ENCODE peak calls at places on chromosomes 3 and 15, in five cellular contexts. R is neuronal stem cell, C is H9, G is H1, P is mesenchymal stem cell. S is an unnamed sample.

GRCh38 chr15:75929799-75930565 is 26.3 kb downstream of the FBXO22 start:
- DNase-seq in R (no peak), C (no peak), G (no peak), P (no peak), S (no peak)

GRCh38 chr15:74203914-74204431 is 1.4 kb upstream of the STRA6 start:
- DNase-seq in R (no peak), C (peak; percentile 69), G (no peak), P (peak; percentile 77), S (no peak)

GRCh38 chr15:69146724-69147435 is 13.6 kb upstream of the GLCE start:
- DNase-seq in R (no peak), C (no peak), G (no peak), P (no peak), S (peak; percentile 68)

GRCh38 chr3:143536817-143537535 is 311.3 kb downstream of the SLC9A9 start:
- DNase-seq in R (no peak), C (no peak), G (no peak), P (no peak), S (no peak)

GRCh38 chr3:112699436-112699978 is 58.6 kb upstream of the CCDC80 start:
- DNase-seq in R (no peak), C (no peak), G (no peak), P (peak; percentile 28), S (peak; percentile 11)

GRCh38 chr15:84747423-84748273 is 744 bp upstream of the ZNF592 start:
- DNase-seq in R (peak; percentile 62), C (peak; percentile 82), G (no peak), P (peak; percentile 82), S (peak; percentile 66)

GRCh38 chr3:34008191-34008590 is 209.8 kb downstream of the PDCD6IP start:
- DNase-seq in R (no peak), C (peak; percentile 39), G (peak; percentile 43), P (peak; percentile 41), S (no peak)

GRCh38 chr3:66393486-66394260 is 107.1 kb downstream of the LRIG1 start:
- DNase-seq in R (no peak), C (no peak), G (no peak), P (peak; percentile 39), S (no peak)

GRCh38 chr15:58748787-58749531 is 548 bp downstream of the ADAM10 start:
- DNase-seq in R (peak; percentile 62), C (peak; percentile 47), G (no peak), P (peak; percentile 52), S (peak; percentile 59)

GRCh38 chr3:71066849-71067261 is 516.7 kb downstream of the FOXP1 start:
- DNase-seq in R (no peak), C (no peak), G (no peak), P (peak; percentile 82), S (no peak)

GRCh38 chr3:186772886-186773417 is 10.4 kb upstream of the EIF4A2 start:
- DNase-seq in R (no peak), C (peak; percentile 78), G (no peak), P (no peak), S (peak; percentile 88)

GRCh38 chr3:61778095-61778494 is 216.7 kb downstream of the PTPRG start:
- DNase-seq in R (no peak), C (no peak), G (no peak), P (no peak), S (no peak)

GRCh38 chr15:80061581-80061980 is 2.1 kb downstream of the ZFAND6 start:
- DNase-seq in R (no peak), C (no peak), G (no peak), P (peak; percentile 39), S (no peak)

GRCh38 chr3:126991366-126992200 is 8.7 kb downstream of the PLXNA1 start:
- DNase-seq in R (no peak), C (no peak), G (no peak), P (no peak), S (no peak)

GRCh38 chr3:139939681-139940190 is 4.8 kb downstream of the CLSTN2 start:
- DNase-seq in R (no peak), C (no peak), G (no peak), P (no peak), S (no peak)

GRCh38 chr15:96411056-96412031 is 80.8 kb downstream of the NR2F2 start:
- DNase-seq in R (no peak), C (no peak), G (no peak), P (no peak), S (no peak)

GRCh38 chr15:40471778-40472130 is 970 bp downstream of the CHST14 start:
- DNase-seq in R (no peak), C (peak; percentile 70), G (peak; percentile 29), P (no peak), S (peak; percentile 85)

GRCh38 chr15:60905587-60905986 is 323.5 kb downstream of the RORA start:
- DNase-seq in R (no peak), C (peak; percentile 45), G (no peak), P (no peak), S (no peak)

GRCh38 chr15:63292771-63293170 is 15.4 kb downstream of the APH1B start:
- DNase-seq in R (no peak), C (no peak), G (no peak), P (no peak), S (peak; percentile 26)

GRCh38 chr3:162139841-162140240 is 643.2 kb downstream of the OTOL1 start:
- DNase-seq in R (no peak), C (no peak), G (no peak), P (no peak), S (no peak)

GRCh38 chr3:12454076-12454807 is 30.0 kb upstream of the TSEN2 start:
- DNase-seq in R (no peak), C (no peak), G (no peak), P (no peak), S (no peak)

GRCh38 chr15:42688301-42688700 is 48.6 kb downstream of the CDAN1 start:
- DNase-seq in R (no peak), C (no peak), G (no peak), P (no peak), S (no peak)

GRCh38 chr15:72319360-72319984 is 485 bp downstream of the CELF6 start:
- DNase-seq in R (peak; percentile 91), C (peak; percentile 93), G (peak; percentile 53), P (peak; percentile 66), S (peak; percentile 86)

GRCh38 chr3:16504692-16505091 is 8.8 kb downstream of the RFTN1 start:
- DNase-seq in R (no peak), C (no peak), G (no peak), P (no peak), S (no peak)

GRCh38 chr3:16502347-16502908 is 11.1 kb downstream of the RFTN1 start:
- DNase-seq in R (no peak), C (no peak), G (no peak), P (no peak), S (no peak)

GRCh38 chr3:16503191-16503776 is 10.2 kb downstream of the RFTN1 start:
- DNase-seq in R (no peak), C (no peak), G (no peak), P (no peak), S (no peak)

GRCh38 chr3:16506451-16506850 is 7.0 kb downstream of the RFTN1 start:
- DNase-seq in R (no peak), C (no peak), G (no peak), P (no peak), S (no peak)

GRCh38 chr3:16504242-16504641 is 9.3 kb downstream of the RFTN1 start:
- DNase-seq in R (no peak), C (no peak), G (no peak), P (peak; percentile 62), S (peak; percentile 41)
- H3K4me1 ChIP-seq in R (no peaks in the 10 kb centered on the region), C (no peaks in the 10 kb centered on the region), G (no peaks in the 10 kb centered on the region), P (peaks cover 6% of the 10 kb centered on the region), S (no peaks in the 10 kb centered on the region)

GRCh38 chr3:46539443-46540005 is 26.6 kb downstream of the LRRC2 start:
- DNase-seq in R (no peak), C (no peak), G (no peak), P (no peak), S (no peak)

GRCh38 chr3:46542801-46543201 is 23.3 kb downstream of the LRRC2 start:
- DNase-seq in R (no peak), C (no peak), G (no peak), P (no peak), S (no peak)

GRCh38 chr3:46542344-46542743 is 23.8 kb downstream of the LRRC2 start:
- DNase-seq in R (no peak), C (no peak), G (no peak), P (peak; percentile 22), S (no peak)

GRCh38 chr3:46540550-46540949 is 25.6 kb downstream of the LRRC2 start:
- DNase-seq in R (no peak), C (no peak), G (no peak), P (no peak), S (no peak)

GRCh38 chr3:46541856-46542255 is 24.2 kb downstream of the LRRC2 start:
- DNase-seq in R (no peak), C (no peak), G (no peak), P (no peak), S (no peak)
- H3K4ac ChIP-seq in R (no peak overlapping the region), C (no peak overlapping the region), G (no peak overlapping the region), P (no peak overlapping the region), S (no peak overlapping the region)

GRCh38 chr15:26580943-26581342 is 191.9 kb downstream of the GABRB3 start:
- DNase-seq in R (no peak), C (no peak), G (no peak), P (no peak), S (no peak)
- H2BK12ac ChIP-seq in R (no peak overlapping the region), C (no peak overlapping the region), G (no peak overlapping the region), P (no peak overlapping the region), S (no peak overlapping the region)

GRCh38 chr15:48862705-48863104 is 15.2 kb upstream of the EID1 start:
- DNase-seq in R (no peak), C (peak; percentile 35), G (no peak), P (no peak), S (no peak)

GRCh38 chr15:48859426-48859825 is 18.5 kb upstream of the EID1 start:
- DNase-seq in R (no peak), C (no peak), G (no peak), P (no peak), S (no peak)

GRCh38 chr15:48865387-48866079 is 12.4 kb upstream of the EID1 start:
- DNase-seq in R (no peak), C (peak; percentile 33), G (no peak), P (peak; percentile 88), S (no peak)

GRCh38 chr15:48858401-48858800 is 19.5 kb upstream of the EID1 start:
- DNase-seq in R (no peak), C (no peak), G (no peak), P (peak; percentile 69), S (no peak)

GRCh38 chr15:48861813-48862431 is 16.0 kb upstream of the EID1 start:
- DNase-seq in R (peak; percentile 56), C (no peak), G (no peak), P (peak; percentile 73), S (no peak)
- H3K4me1 ChIP-seq in R (peaks cover 6% of the 10 kb centered on the region), C (no peaks in the 10 kb centered on the region), G (no peaks in the 10 kb centered on the region), P (peaks cover 3% of the 10 kb centered on the region), S (no peaks in the 10 kb centered on the region)